ENCODE peak calls at places on chromosomes 2 and 18, in ten cellular contexts. One of them, this sample, is unnamed.

GRCh38 chr2:127100261-127101047 is 6.5 kb downstream of the BIN1 start:
- DNase-seq in cardiac fibroblast: peak
- DNase-seq in EL: peak
- DNase-seq in stimulated activated naive CD8-positive, alpha-beta T cell treated with anti-CD3 and anti-CD28 coated beads, Interleukin-15, amount 100 ng/mL, for 72 hours: no peak
- DNase-seq in omental fat pad: no peak
- DNase-seq in stimulated activated CD4-positive, alpha-beta T cell treated with anti-CD3 and anti-CD28 coated beads, Interleukin-2, amount 100 ng/mL, for 4 hours: no peak
- DNase-seq in GM06990: no peak
- DNase-seq in NCI-H2107: no peak
- DNase-seq in GM19239: no peak
- DNase-seq in foreskin melanocyte: no peak
- DNase-seq in this sample: no peak

GRCh38 chr18:63207154-63207790 is 112.3 kb downstream of the BCL2 start:
- DNase-seq in foreskin melanocyte: no peak
- DNase-seq in GM06990: no peak
- DNase-seq in EL: no peak
- DNase-seq in NCI-H2107: peak
- DNase-seq in cardiac fibroblast: no peak
- DNase-seq in stimulated activated CD4-positive, alpha-beta T cell treated with anti-CD3 and anti-CD28 coated beads, Interleukin-2, amount 100 ng/mL, for 4 hours: no peak
- DNase-seq in GM19239: no peak
- DNase-seq in omental fat pad: no peak
- DNase-seq in stimulated activated naive CD8-positive, alpha-beta T cell treated with anti-CD3 and anti-CD28 coated beads, Interleukin-15, amount 100 ng/mL, for 72 hours: no peak
- DNase-seq in this sample: no peak

GRCh38 chr18:24818069-24818395 is 357.6 kb downstream of the HRH4 start:
- DNase-seq in GM06990: no peak
- DNase-seq in NCI-H2107: no peak
- DNase-seq in omental fat pad: no peak
- DNase-seq in cardiac fibroblast: no peak
- DNase-seq in stimulated activated CD4-positive, alpha-beta T cell treated with anti-CD3 and anti-CD28 coated beads, Interleukin-2, amount 100 ng/mL, for 4 hours: no peak
- DNase-seq in GM19239: no peak
- DNase-seq in foreskin melanocyte: no peak
- DNase-seq in stimulated activated naive CD8-positive, alpha-beta T cell treated with anti-CD3 and anti-CD28 coated beads, Interleukin-15, amount 100 ng/mL, for 72 hours: no peak
- DNase-seq in EL: no peak
- DNase-seq in this sample: no peak

GRCh38 chr2:159562248-159562647 is 54.1 kb downstream of the BAZ2B start:
- DNase-seq in cardiac fibroblast: peak
- DNase-seq in NCI-H2107: no peak
- DNase-seq in stimulated activated naive CD8-positive, alpha-beta T cell treated with anti-CD3 and anti-CD28 coated beads, Interleukin-15, amount 100 ng/mL, for 72 hours: no peak
- DNase-seq in GM19239: no peak
- DNase-seq in GM06990: no peak
- DNase-seq in foreskin melanocyte: no peak
- DNase-seq in omental fat pad: no peak
- DNase-seq in EL: no peak
- DNase-seq in stimulated activated CD4-positive, alpha-beta T cell treated with anti-CD3 and anti-CD28 coated beads, Interleukin-2, amount 100 ng/mL, for 4 hours: no peak
- DNase-seq in this sample: no peak

GRCh38 chr18:5295231-5295920 is at the start of gene ZBTB14:
- DNase-seq in NCI-H2107: peak
- DNase-seq in stimulated activated naive CD8-positive, alpha-beta T cell treated with anti-CD3 and anti-CD28 coated beads, Interleukin-15, amount 100 ng/mL, for 72 hours: peak
- DNase-seq in GM06990: peak
- DNase-seq in stimulated activated CD4-positive, alpha-beta T cell treated with anti-CD3 and anti-CD28 coated beads, Interleukin-2, amount 100 ng/mL, for 4 hours: peak
- DNase-seq in EL: peak
- DNase-seq in omental fat pad: peak
- DNase-seq in foreskin melanocyte: peak
- DNase-seq in GM19239: peak
- DNase-seq in cardiac fibroblast: no peak
- DNase-seq in this sample: peak

GRCh38 chr2:83233284-83233683 is 1225.8 kb downstream of the SUCLG1 start:
- DNase-seq in GM06990: no peak
- DNase-seq in stimulated activated naive CD8-positive, alpha-beta T cell treated with anti-CD3 and anti-CD28 coated beads, Interleukin-15, amount 100 ng/mL, for 72 hours: no peak
- DNase-seq in foreskin melanocyte: no peak
- DNase-seq in GM19239: no peak
- DNase-seq in stimulated activated CD4-positive, alpha-beta T cell treated with anti-CD3 and anti-CD28 coated beads, Interleukin-2, amount 100 ng/mL, for 4 hours: no peak
- DNase-seq in NCI-H2107: no peak
- DNase-seq in cardiac fibroblast: no peak
- DNase-seq in omental fat pad: no peak
- DNase-seq in EL: peak
- DNase-seq in this sample: no peak

GRCh38 chr2:169050476-169051240 is 18.7 kb upstream of the DHRS9 start:
- DNase-seq in stimulated activated naive CD8-positive, alpha-beta T cell treated with anti-CD3 and anti-CD28 coated beads, Interleukin-15, amount 100 ng/mL, for 72 hours: no peak
- DNase-seq in omental fat pad: no peak
- DNase-seq in cardiac fibroblast: peak
- DNase-seq in EL: peak
- DNase-seq in stimulated activated CD4-positive, alpha-beta T cell treated with anti-CD3 and anti-CD28 coated beads, Interleukin-2, amount 100 ng/mL, for 4 hours: no peak
- DNase-seq in GM06990: no peak
- DNase-seq in NCI-H2107: no peak
- DNase-seq in foreskin melanocyte: no peak
- DNase-seq in GM19239: no peak
- DNase-seq in this sample: no peak

GRCh38 chr2:110780461-110780860 is 48.1 kb downstream of the ACOXL start:
- DNase-seq in GM06990: no peak
- DNase-seq in NCI-H2107: no peak
- DNase-seq in foreskin melanocyte: no peak
- DNase-seq in stimulated activated naive CD8-positive, alpha-beta T cell treated with anti-CD3 and anti-CD28 coated beads, Interleukin-15, amount 100 ng/mL, for 72 hours: no peak
- DNase-seq in EL: no peak
- DNase-seq in omental fat pad: no peak
- DNase-seq in cardiac fibroblast: no peak
- DNase-seq in stimulated activated CD4-positive, alpha-beta T cell treated with anti-CD3 and anti-CD28 coated beads, Interleukin-2, amount 100 ng/mL, for 4 hours: no peak
- DNase-seq in GM19239: no peak
- DNase-seq in this sample: no peak

GRCh38 chr18:75244914-75245313 is 34.3 kb downstream of the TSHZ1 start:
- DNase-seq in GM19239: no peak
- DNase-seq in stimulated activated CD4-positive, alpha-beta T cell treated with anti-CD3 and anti-CD28 coated beads, Interleukin-2, amount 100 ng/mL, for 4 hours: no peak
- DNase-seq in cardiac fibroblast: no peak
- DNase-seq in GM06990: no peak
- DNase-seq in NCI-H2107: no peak
- DNase-seq in stimulated activated naive CD8-positive, alpha-beta T cell treated with anti-CD3 and anti-CD28 coated beads, Interleukin-15, amount 100 ng/mL, for 72 hours: no peak
- DNase-seq in omental fat pad: no peak
- DNase-seq in foreskin melanocyte: no peak
- DNase-seq in EL: no peak
- DNase-seq in this sample: no peak

GRCh38 chr18:48642503-48642902 is 103.7 kb downstream of the CTIF start:
- DNase-seq in GM19239: no peak
- DNase-seq in NCI-H2107: no peak
- DNase-seq in EL: no peak
- DNase-seq in GM06990: no peak
- DNase-seq in stimulated activated CD4-positive, alpha-beta T cell treated with anti-CD3 and anti-CD28 coated beads, Interleukin-2, amount 100 ng/mL, for 4 hours: no peak
- DNase-seq in stimulated activated naive CD8-positive, alpha-beta T cell treated with anti-CD3 and anti-CD28 coated beads, Interleukin-15, amount 100 ng/mL, for 72 hours: no peak
- DNase-seq in cardiac fibroblast: no peak
- DNase-seq in omental fat pad: no peak
- DNase-seq in foreskin melanocyte: no peak
- DNase-seq in this sample: no peak